ENCODE peak calls at places on chromosomes 3 and 15, in eight cellular contexts. O is breast epithelium; I is stimulated activated naive CD8-positive, alpha-beta T cell treated with anti-CD3 and anti-CD28 coated beads, Interleukin-15, Interleukin-2, amounts not matched to agents 100 U/mL and 50 U/mL, for 24 hours; T is WTC11; W is activated T-cell treated with anti-CD3 and anti-CD28 coated beads, Interleukin-2, amount 50 U/mL, for 72 hours; Z is effector CD8-positive, alpha-beta T cell; B is fibroblast of lung; U is amygdala. P is an unnamed sample.

GRCh38 chr15:83166830-83167229 is 40.8 kb downstream of the HDGFL3 start:
- DNase-seq in O (no peak), I (no peak), T (no peak), W (no peak), Z (no peak), B (no peak), U (no peak), P (no peak)

GRCh38 chr3:118938183-118938961 is 96.3 kb downstream of the IGSF11 start:
- DNase-seq in O (no peak), I (no peak), T (no peak), W (no peak), Z (no peak), B (peak; percentile 20), U (no peak), P (no peak)

GRCh38 chr15:64686130-64686735 is 89.2 kb downstream of the RBPMS2 start:
- DNase-seq in O (peak; percentile 45), I (no peak), T (no peak), W (peak; percentile 35), Z (no peak), B (peak; percentile 41), U (no peak), P (peak; percentile 52)

GRCh38 chr15:80072285-80072684 is 12.8 kb downstream of the ZFAND6 start:
- DNase-seq in O (no peak), I (no peak), T (no peak), W (no peak), Z (no peak), B (peak; percentile 92), U (no peak), P (peak; percentile 10)

GRCh38 chr3:123803521-123803920 is 80.6 kb downstream of the MYLK start:
- DNase-seq in O (no peak), I (no peak), T (peak; percentile 44), W (no peak), Z (no peak), B (no peak), U (no peak), P (no peak)

GRCh38 chr3:150742141-150742523 is 20.8 kb downstream of the SIAH2 start:
- DNase-seq in O (no peak), I (no peak), T (no peak), W (no peak), Z (no peak), B (no peak), U (no peak), P (no peak)

GRCh38 chr3:22587446-22587845 is 615.7 kb upstream of the UBE2E2 start:
- DNase-seq in O (no peak), I (no peak), T (no peak), W (no peak), Z (no peak), B (no peak), U (no peak), P (no peak)

GRCh38 chr3:183306798-183307671 is 54.0 kb downstream of the B3GNT5 start:
- DNase-seq in O (peak; percentile 67), I (peak; percentile 65), T (no peak), W (peak; percentile 51), Z (no peak), B (peak; percentile 82), U (peak; percentile 20), P (no peak)

P was measured in endothelial cell.